ENCODE peak calls at places on chromosomes 16 and 17, in six cellular contexts. C is tibial artery, M is NT2/D1, A is ovary, F is Peyer's patch, K is BE2C. V is an unnamed sample. For H3K4me1 and H3K27me3, the result is how much of the 10 kb centered on the place peaks cover.

GRCh38 chr17:82346342-82347300 is 12.4 kb upstream of the TEX19 start:
- DNase-seq in C (no peak), M (no peak), K (no peak), F (no peak), A (no peak), V (no peak)

GRCh38 chr17:6475411-6475810 is 31.2 kb downstream of the PIMREG start:
- DNase-seq in A (no peak), F (no peak), C (no peak), M (no peak), K (no peak), V (no peak)

GRCh38 chr16:71426069-71426879 is 15.6 kb downstream of the TLE7 start:
- DNase-seq in A (no peak), M (peak), F (no peak), C (no peak), K (peak), V (peak)

GRCh38 chr17:73611630-73612029 is 32.6 kb downstream of the SDK2 start:
- DNase-seq in K (no peak), F (no peak), M (no peak), A (no peak), C (no peak), V (no peak)

GRCh38 chr17:83179811-83180210 is 100.4 kb downstream of the METRNL start:
- DNase-seq in A (no peak), K (peak), C (no peak), F (no peak), M (no peak), V (no peak)

GRCh38 chr16:9695152-9695551 is 487.1 kb downstream of the GRIN2A start:
- DNase-seq in K (no peak), F (no peak), A (no peak), M (no peak), C (no peak), V (no peak)

GRCh38 chr16:85782476-85782875 is 16.9 kb downstream of the EMC8 start:
- DNase-seq in M (no peak), K (no peak), C (no peak), F (no peak), A (no peak), V (no peak)

GRCh38 chr17:43613911-43614310 is 47.8 kb downstream of the MEOX1 start:
- DNase-seq in A (no peak), F (no peak), M (no peak), C (peak), K (no peak), V (no peak)

GRCh38 chr16:88533945-88534641 is 36.1 kb upstream of the ZC3H18 start:
- DNase-seq in A (peak), K (peak), M (peak), F (peak), C (peak), V (peak)

GRCh38 chr16:84670063-84670462 is 21.8 kb downstream of the KLHL36 start:
- DNase-seq in A (no peak), F (no peak), C (no peak), M (no peak), K (no peak), V (no peak)

GRCh38 chr17:28404007-28404406 is 2.0 kb downstream of the SLC46A1 start:
- DNase-seq in F (no peak), K (no peak), C (no peak), M (no peak), A (no peak), V (no peak)

GRCh38 chr17:29828676-29829291 is 101.2 kb downstream of the SSH2 start:
- DNase-seq in F (no peak), K (no peak), M (no peak), A (no peak), C (no peak), V (no peak)

GRCh38 chr17:51155416-51155815 is 2.1 kb downstream of the NME1 start:
- DNase-seq in M (no peak), A (no peak), F (no peak), K (no peak), C (no peak), V (no peak)

GRCh38 chr17:50270430-50271172 is 3.7 kb upstream of the TMEM92 start:
- DNase-seq in F (peak), A (peak), M (no peak), C (peak), K (no peak), V (peak)

GRCh38 chr16:75787421-75787820 is 61.1 kb upstream of the CPHXL start:
- DNase-seq in M (no peak), F (no peak), C (no peak), A (no peak), K (no peak), V (no peak)

GRCh38 chr16:74868501-74868900 is 93.9 kb upstream of the FA2H start:
- DNase-seq in K (no peak), M (no peak), A (no peak), F (no peak), C (no peak), V (peak)

GRCh38 chr16:912322-912683 is 58.5 kb downstream of the LMF1 start:
- DNase-seq in A (no peak), K (no peak), M (no peak), C (no peak), F (no peak), V (no peak)

GRCh38 chr17:12180644-12181261 is 160.1 kb downstream of the MAP2K4 start:
- DNase-seq in A (peak), C (no peak), F (no peak), K (peak), M (peak), V (peak)

DNA sequence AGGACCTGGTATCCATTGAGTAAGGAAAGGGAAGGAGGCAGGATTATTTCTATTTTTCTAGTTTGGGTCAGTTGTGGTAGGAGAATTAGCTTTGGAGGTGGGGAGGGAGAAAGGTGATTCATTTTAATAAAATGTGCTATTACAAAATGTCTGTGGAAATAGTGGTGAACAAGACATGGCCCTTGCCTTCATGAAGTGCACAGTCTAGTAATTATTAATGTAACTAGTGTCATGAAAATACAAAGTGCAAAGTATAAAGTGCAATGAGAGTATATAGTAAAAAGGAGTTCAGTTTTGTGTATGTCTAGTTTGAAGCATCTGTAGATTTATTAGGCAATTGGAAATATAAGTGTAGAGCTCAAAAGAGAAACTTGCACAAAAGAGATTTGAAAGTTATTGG is 11.9 kb downstream of the NFATC3 start:
- DNase-seq in C (no peak), F (no peak), M (no peak), K (no peak), A (no peak), V (no peak)
- H3K4me1 ChIP-seq in C (under half), F (under half), M (under half), K (under half), A (under half), V (under half)

GRCh38 chr16:20398603-20399002 is 5.9 kb downstream of the PDILT start:
- DNase-seq in F (no peak), K (no peak), M (no peak), A (no peak), C (no peak), V (no peak)
- H3K4me3 ChIP-seq in F (no peak), K (no peak), M (no peak), A (no peak), C (no peak), V (no peak)

DNA sequence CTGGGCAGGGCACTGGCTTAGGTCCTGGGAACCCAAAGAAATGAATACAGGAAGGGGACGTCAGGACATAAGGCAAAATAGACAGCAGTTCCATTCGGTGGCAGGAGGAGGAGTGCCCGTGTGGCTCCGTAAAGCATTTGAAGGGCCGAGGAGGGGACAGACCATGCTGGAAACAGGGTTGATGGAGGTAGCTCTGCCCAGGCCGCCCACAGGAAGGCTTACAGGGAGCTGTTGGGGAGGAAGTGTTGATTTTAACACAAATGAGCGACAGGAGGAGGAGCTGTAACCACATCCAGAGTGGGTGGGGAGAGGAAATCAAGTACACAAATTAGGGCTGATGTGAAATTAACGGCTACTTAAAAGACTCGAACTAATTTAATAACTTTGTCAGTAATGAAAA is 54.6 kb downstream of the RBFOX3 start:
- DNase-seq in M (no peak), F (no peak), A (no peak), K (no peak), C (no peak), V (no peak)
- H3K27me3 ChIP-seq in M (under half), F (under half), A (under half), K (under half), C (under half), V (under half)

GRCh38 chr17:78898075-78898836 is 4.7 kb downstream of the CEP295NL start:
- DNase-seq in A (no peak), C (no peak), K (no peak), F (no peak), M (no peak), V (no peak)
- H3K4me1 ChIP-seq in A (under half), C (under half), K (under half), F (under half), M (under half), V (under half)

DNA sequence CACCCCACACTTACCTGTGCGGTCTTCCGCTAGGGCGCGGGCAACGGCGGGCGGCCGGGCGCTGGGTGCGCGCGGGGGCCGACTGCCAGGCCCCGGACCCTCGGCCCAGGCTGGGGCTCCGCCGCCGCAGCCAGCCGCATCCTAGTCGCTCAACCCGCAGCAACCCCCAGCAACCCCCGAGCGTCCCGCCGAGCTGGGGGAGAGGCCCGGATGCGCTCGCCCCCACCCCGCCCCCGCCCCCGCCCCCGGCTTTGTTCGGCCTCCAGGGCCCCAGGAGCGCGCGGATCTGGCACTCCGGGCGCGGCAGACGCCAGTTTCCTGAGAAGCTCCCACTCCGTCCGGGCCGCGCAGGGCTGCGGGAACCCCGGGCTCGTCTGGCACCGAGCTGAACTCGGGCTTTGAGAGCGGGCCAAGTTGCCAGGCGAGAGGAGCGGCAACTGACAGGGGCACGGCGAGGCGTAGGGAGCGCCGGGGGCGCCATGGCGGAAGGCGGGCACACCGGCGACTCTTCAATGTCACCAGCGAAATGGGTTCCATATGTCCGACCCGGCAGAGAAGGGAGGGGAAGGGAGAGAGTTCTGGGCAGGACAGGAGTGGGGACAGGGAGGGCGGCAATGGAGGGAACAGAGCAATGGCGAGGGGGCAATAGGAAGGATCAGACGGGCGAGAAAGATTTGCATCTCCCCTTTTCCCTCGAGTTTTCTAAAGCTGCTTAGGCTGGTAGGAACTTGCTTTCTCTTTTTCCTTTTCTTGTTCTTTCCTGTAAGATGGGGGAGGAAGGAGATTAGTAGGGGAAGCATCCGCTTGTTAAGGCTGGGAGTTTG is 13.7 kb downstream of the HOXB4 start:
- DNase-seq in A (no peak), F (peak), K (no peak), C (no peak), M (no peak), V (no peak)
- H3K4me3 ChIP-seq in A (peak), F (peak), K (no peak), C (peak), M (peak), V (peak)